ENCODE peak calls at places on chromosomes 3 and 15, in four cellular contexts. J is naive thymus-derived CD8-positive, alpha-beta T cell; S is HT-29; L is hippocampal formation. W is an unnamed sample.

GRCh38 chr15:58805095-58805494 is 34.0 kb downstream of the MINDY2 start:
- DNase-seq in L (no peak), S (no peak), J (no peak), W (no peak)

GRCh38 chr3:87898971-87899370 is 159.8 kb downstream of the CGGBP1 start:
- DNase-seq in L (no peak), J (no peak), S (no peak), W (no peak)

GRCh38 chr3:32706348-32707025 is 21.5 kb downstream of the CNOT10 start:
- DNase-seq in J (no peak), S (no peak), L (no peak), W (no peak)

GRCh38 chr3:21705769-21706168 is 45.2 kb downstream of the ZNF385D start:
- DNase-seq in L (no peak), J (no peak), S (no peak), W (no peak)

GRCh38 chr3:96748139-96748538 is 66.3 kb upstream of the EPHA6 start:
- DNase-seq in S (no peak), L (no peak), J (no peak), W (no peak)

GRCh38 chr15:100762289-100762688 is 117.3 kb upstream of the ALDH1A3 start:
- DNase-seq in L (no peak), S (no peak), J (no peak), W (no peak)

GRCh38 chr15:27681038-27681437 is 418.1 kb downstream of the OCA2 start:
- DNase-seq in L (no peak), S (no peak), J (no peak), W (no peak)

GRCh38 chr3:122021811-122022401 is at the start of gene ILDR1:
- DNase-seq in S (peak), J (no peak), L (no peak), W (no peak)

GRCh38 chr3:195709676-195710085 is 11.1 kb upstream of the MUC20 start:
- DNase-seq in L (no peak), S (no peak), J (no peak), W (no peak)

GRCh38 chr3:55486101-55486856 is 827 bp downstream of the WNT5A start:
- DNase-seq in J (no peak), L (no peak), S (no peak), W (no peak)

GRCh38 chr3:99651561-99651960 is 13.2 kb downstream of the COL8A1 start:
- DNase-seq in J (no peak), L (no peak), S (peak), W (no peak)

W was measured in CD4-positive, CD25-positive, alpha-beta regulatory T cell.